ENCODE peak calls at places on chromosomes 13 and 19, in seven cellular contexts. G, H, O, S, D, U and L are unnamed samples.

GRCh38 chr13:41401371-41401770 is 56.0 kb upstream of the RGCC start:
- DNase-seq in G (no peak), H (no peak), O (no peak), S (no peak), D (no peak), U (no peak), L (no peak)

GRCh38 chr19:3670796-3671679 is 29.2 kb downstream of the PIP5K1C start:
- DNase-seq in G (no peak), H (peak), O (peak), S (no peak), D (no peak), U (peak), L (no peak)

GRCh38 chr13:37889102-37889501 is 19.5 kb upstream of the TRPC4 start:
- DNase-seq in G (no peak), H (no peak), O (no peak), S (peak), D (no peak), U (no peak), L (no peak)

GRCh38 chr13:45882626-45883025 is 31.1 kb upstream of the SIAH3 start:
- DNase-seq in G (no peak), H (no peak), O (no peak), S (no peak), D (no peak), U (no peak), L (no peak)

GRCh38 chr13:24557121-24557520 is 44.5 kb upstream of the PARP4 start:
- DNase-seq in G (no peak), H (no peak), O (no peak), S (no peak), D (no peak), U (no peak), L (no peak)

GRCh38 chr13:45352031-45352430 is 11.0 kb upstream of the TPT1 start:
- DNase-seq in G (no peak), H (no peak), O (no peak), S (peak), D (no peak), U (no peak), L (no peak)

GRCh38 chr19:10292206-10292788 is 2.5 kb downstream of the ICAM5 start:
- DNase-seq in G (no peak), H (peak), O (peak), S (peak), D (no peak), U (peak), L (no peak)

GRCh38 chr13:97938701-97939475 is 14.6 kb upstream of the IPO5 start:
- DNase-seq in G (no peak), H (no peak), O (no peak), S (no peak), D (no peak), U (no peak), L (no peak)

GRCh38 chr19:49387936-49388372 is at the start of gene KASH5:
- DNase-seq in G (peak), H (peak), O (peak), S (peak), D (no peak), U (peak), L (no peak)

GRCh38 chr19:15644816-15645215 is 4.1 kb downstream of the CYP4F3 start:
- DNase-seq in G (no peak), H (no peak), O (no peak), S (no peak), D (no peak), U (no peak), L (no peak)

GRCh38 chr19:5081441-5082161 is 112.7 kb downstream of the KDM4B start:
- DNase-seq in G (no peak), H (no peak), O (no peak), S (no peak), D (no peak), U (no peak), L (no peak)

GRCh38 chr19:38049105-38049649 is 142.2 kb downstream of the SIPA1L3 start:
- DNase-seq in G (no peak), H (no peak), O (no peak), S (no peak), D (no peak), U (no peak), L (no peak)

GRCh38 chr19:35717665-35718344 is at the start of gene KMT2B:
- DNase-seq in G (no peak), H (no peak), O (no peak), S (peak), D (peak), U (no peak), L (no peak)

GRCh38 chr19:13503570-13504235 is 2.6 kb downstream of the CACNA1A start:
- DNase-seq in G (no peak), H (no peak), O (no peak), S (no peak), D (no peak), U (no peak), L (no peak)

GRCh38 chr13:99366075-99366987 is 59.1 kb upstream of the GPR183 start:
- DNase-seq in G (no peak), H (no peak), O (no peak), S (no peak), D (no peak), U (no peak), L (no peak)

GRCh38 chr13:98856983-98857382 is 104.5 kb upstream of the SLC15A1 start:
- DNase-seq in G (no peak), H (no peak), O (peak), S (no peak), D (no peak), U (no peak), L (no peak)

GRCh38 chr19:40954573-40954972 is 36.5 kb upstream of the CYP2B6 start:
- DNase-seq in G (no peak), H (no peak), O (no peak), S (no peak), D (no peak), U (no peak), L (no peak)

GRCh38 chr19:867301-867793 is 7.9 kb downstream of the CFD start:
- DNase-seq in G (no peak), H (no peak), O (no peak), S (no peak), D (no peak), U (no peak), L (no peak)

DNA sequence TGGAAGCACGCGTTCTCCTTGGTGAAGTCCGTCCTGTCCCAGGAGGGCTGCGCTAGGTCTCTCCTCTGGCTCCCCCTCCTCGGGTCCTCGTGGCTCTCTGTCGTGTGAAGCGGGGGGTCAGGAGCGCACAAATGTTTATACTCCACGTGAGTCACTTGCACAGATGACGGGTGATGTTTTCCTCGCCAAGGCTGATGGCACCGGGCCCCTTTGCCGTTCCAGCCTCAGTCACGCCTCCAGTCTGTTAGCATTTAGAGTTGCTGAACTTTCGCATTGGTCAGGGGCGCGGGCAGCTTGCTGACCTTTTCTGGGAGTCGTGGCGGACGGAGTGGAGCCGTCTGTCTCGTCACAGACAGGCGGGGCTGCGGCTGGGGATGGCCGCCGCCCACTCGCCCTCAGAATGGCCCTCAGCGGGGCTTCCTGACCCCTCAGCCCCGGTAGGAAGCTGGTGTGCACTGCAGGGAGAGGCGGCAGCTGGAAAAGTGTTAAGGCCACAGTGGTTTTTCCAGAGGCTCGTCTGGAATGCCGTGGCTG is 13.7 kb downstream of the KLHL26 start:
- DNase-seq in G (no peak), H (peak), O (peak), S (no peak), D (no peak), U (peak), L (no peak)
- H3K4me3 ChIP-seq in G (no peak), H (no peak), O (no peak), S (no peak), D (peak), U (peak), L (no peak)

DNA sequence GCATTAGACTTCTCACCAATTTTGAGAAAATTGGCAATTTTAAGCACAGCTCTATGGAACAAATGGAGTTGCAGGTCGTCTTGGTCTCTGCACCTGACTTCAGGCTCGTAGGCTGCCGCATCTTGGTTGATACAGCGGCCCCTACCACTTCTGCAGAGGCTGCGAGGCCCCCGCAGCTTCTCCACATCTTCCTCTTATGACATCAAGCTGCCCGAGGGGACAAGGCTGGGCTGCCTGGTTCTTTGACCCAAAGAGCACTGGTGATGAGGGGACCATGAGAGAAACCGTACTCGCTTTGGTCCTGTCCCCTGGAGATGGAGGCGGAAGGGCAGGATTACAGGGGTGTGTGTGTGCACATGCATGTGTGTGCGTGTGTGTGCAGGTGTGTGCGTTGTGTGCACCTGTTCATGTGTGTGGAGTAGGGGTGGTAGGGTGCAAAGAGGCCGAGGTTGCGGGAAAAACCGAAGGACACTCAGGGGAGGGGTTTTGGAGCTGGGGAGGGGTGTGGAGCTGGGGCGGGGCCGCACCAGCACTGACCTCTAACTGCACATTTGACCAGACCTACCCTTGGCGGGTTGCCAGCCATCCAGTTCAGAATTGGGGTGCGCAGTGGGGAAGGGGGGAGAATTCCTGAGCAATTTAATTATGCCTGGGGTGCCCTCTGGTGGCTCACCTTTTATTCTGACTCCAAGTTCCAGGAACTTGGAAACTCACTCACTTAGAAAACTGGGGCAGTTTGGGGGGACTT is 65.1 kb upstream of the ARHGEF7 start:
- DNase-seq in G (no peak), H (peak), O (peak), S (peak), D (no peak), U (peak), L (no peak)
- TF ChIP-seq CTCF in G (peak), H (peak), O (peak), S (peak), D (peak), U (peak), L (peak)

GRCh38 chr19:39558623-39559117 is 18.7 kb upstream of the EID2 start:
- DNase-seq in G (no peak), H (no peak), O (no peak), S (no peak), D (no peak), U (no peak), L (no peak)
- H3K4me3 ChIP-seq in G (no peak), H (no peak), O (no peak), S (no peak), D (no peak), U (no peak), L (no peak)

GRCh38 chr19:12139885-12140544 is at the start of gene ZNF20:
- DNase-seq in G (peak), H (peak), O (peak), S (peak), D (peak), U (peak), L (peak)

GRCh38 chr19:12137541-12137940 is 2.6 kb downstream of the ZNF20 start:
- DNase-seq in G (no peak), H (no peak), O (no peak), S (no peak), D (no peak), U (no peak), L (no peak)

GRCh38 chr19:12139309-12139708 is 841 bp downstream of the ZNF20 start:
- DNase-seq in G (no peak), H (no peak), O (no peak), S (no peak), D (no peak), U (no peak), L (no peak)

GRCh38 chr19:12140545-12141404 is 625 bp upstream of the ZNF20 start:
- DNase-seq in G (peak), H (peak), O (peak), S (peak), D (peak), U (peak), L (peak)

GRCh38 chr19:12141405-12141736 is 1.2 kb upstream of the ZNF20 start:
- DNase-seq in G (no peak), H (no peak), O (no peak), S (no peak), D (no peak), U (no peak), L (no peak)
- TF ChIP-seq CTCF in G (no peak), H (no peak), O (no peak), S (no peak), D (no peak), U (peak), L (no peak)

DNA sequence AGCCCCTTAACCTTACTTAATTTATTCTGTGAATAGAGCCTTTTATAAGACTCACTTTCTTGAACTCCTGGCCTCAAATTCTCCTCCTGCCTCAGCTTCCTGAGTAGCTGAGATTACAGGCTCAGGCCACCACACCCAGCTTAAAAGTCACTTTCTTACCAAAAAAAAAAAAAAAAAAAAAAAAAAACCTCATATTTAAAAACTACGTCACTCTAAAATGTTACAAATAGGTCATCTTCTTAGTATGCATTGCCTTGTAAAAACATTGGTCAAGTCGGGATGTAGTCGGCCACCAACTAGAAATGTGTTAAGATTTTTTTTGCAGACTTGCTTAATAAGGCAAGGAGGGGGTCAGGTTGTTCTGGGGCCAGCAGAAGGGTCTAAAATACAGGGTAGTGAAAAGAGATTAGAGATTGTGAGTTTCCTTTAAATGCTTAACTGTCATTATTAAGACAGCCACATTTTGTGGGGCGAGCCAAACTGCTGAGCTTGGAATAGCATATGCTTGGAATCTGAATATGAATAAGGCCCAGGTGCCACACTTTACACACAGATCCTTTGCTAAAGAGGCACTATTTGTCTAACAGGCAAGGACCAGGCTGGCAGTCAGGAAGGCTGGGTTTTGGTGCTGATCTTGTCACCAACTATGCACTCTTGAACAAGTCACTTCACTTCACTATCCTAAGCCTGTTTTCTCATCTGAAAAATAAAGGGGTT is 16.5 kb upstream of the IL17D start:
- DNase-seq in G (no peak), H (no peak), O (no peak), S (no peak), D (no peak), U (no peak), L (no peak)
- H3K4me3 ChIP-seq in G (no peak), H (no peak), O (no peak), S (no peak), D (no peak), U (no peak), L (no peak)

GRCh38 chr13:29397265-29397664 is 198.2 kb downstream of the SLC7A1 start:
- DNase-seq in G (no peak), H (no peak), O (no peak), S (no peak), D (no peak), U (no peak), L (no peak)
- TF ChIP-seq CTCF in G (no peak), H (no peak), O (no peak), S (no peak), D (peak), U (no peak), L (peak)